ENCODE peak calls at places on chromosomes 16 and 17, in nine cellular contexts. One of them, this sample, is unnamed.

GRCh38 chr17:74325743-74326379 is at the start of gene KIF19:
- DNase-seq in transverse colon: peak
- DNase-seq in lung: peak
- DNase-seq in aorta: peak
- DNase-seq in mucosa of descending colon: no peak
- DNase-seq in AG10803: no peak
- DNase-seq in CD8-positive, alpha-beta T cell: peak
- DNase-seq in fibroblast of lung: peak
- DNase-seq in body of pancreas: peak
- DNase-seq in this sample: no peak

GRCh38 chr17:42459983-42460300 is 1.3 kb downstream of the ATP6V0A1 start:
- DNase-seq in body of pancreas: no peak
- DNase-seq in AG10803: peak
- DNase-seq in aorta: no peak
- DNase-seq in CD8-positive, alpha-beta T cell: no peak
- DNase-seq in transverse colon: no peak
- DNase-seq in lung: no peak
- DNase-seq in mucosa of descending colon: no peak
- DNase-seq in fibroblast of lung: peak
- DNase-seq in this sample: peak

GRCh38 chr16:85563515-85564276 is 49.4 kb upstream of the GSE1 start:
- DNase-seq in body of pancreas: peak
- DNase-seq in CD8-positive, alpha-beta T cell: no peak
- DNase-seq in transverse colon: peak
- DNase-seq in mucosa of descending colon: peak
- DNase-seq in fibroblast of lung: no peak
- DNase-seq in lung: peak
- DNase-seq in AG10803: peak
- DNase-seq in aorta: peak
- DNase-seq in this sample: peak

GRCh38 chr17:50201226-50201854 is at the start of gene COL1A1:
- DNase-seq in aorta: peak
- DNase-seq in lung: peak
- DNase-seq in AG10803: peak
- DNase-seq in CD8-positive, alpha-beta T cell: no peak
- DNase-seq in transverse colon: peak
- DNase-seq in body of pancreas: peak
- DNase-seq in mucosa of descending colon: peak
- DNase-seq in fibroblast of lung: peak
- DNase-seq in this sample: peak

GRCh38 chr17:6327007-6327406 is 107.9 kb downstream of the AIPL1 start:
- DNase-seq in AG10803: no peak
- DNase-seq in transverse colon: no peak
- DNase-seq in CD8-positive, alpha-beta T cell: no peak
- DNase-seq in lung: peak
- DNase-seq in mucosa of descending colon: no peak
- DNase-seq in aorta: no peak
- DNase-seq in body of pancreas: no peak
- DNase-seq in fibroblast of lung: no peak
- DNase-seq in this sample: no peak

GRCh38 chr17:80114758-80115157 is 13.4 kb downstream of the GAA start:
- DNase-seq in AG10803: no peak
- DNase-seq in mucosa of descending colon: no peak
- DNase-seq in CD8-positive, alpha-beta T cell: no peak
- DNase-seq in transverse colon: no peak
- DNase-seq in body of pancreas: no peak
- DNase-seq in aorta: no peak
- DNase-seq in fibroblast of lung: no peak
- DNase-seq in lung: no peak
- DNase-seq in this sample: no peak

GRCh38 chr17:7042507-7043194 is 1.2 kb downstream of the SLC16A11 start:
- DNase-seq in body of pancreas: no peak
- DNase-seq in fibroblast of lung: no peak
- DNase-seq in transverse colon: no peak
- DNase-seq in CD8-positive, alpha-beta T cell: peak
- DNase-seq in mucosa of descending colon: peak
- DNase-seq in AG10803: no peak
- DNase-seq in aorta: no peak
- DNase-seq in lung: no peak
- DNase-seq in this sample: no peak

GRCh38 chr16:49462356-49462988 is 88.9 kb downstream of the C16orf78 start:
- DNase-seq in lung: no peak
- DNase-seq in mucosa of descending colon: no peak
- DNase-seq in AG10803: no peak
- DNase-seq in fibroblast of lung: no peak
- DNase-seq in aorta: no peak
- DNase-seq in CD8-positive, alpha-beta T cell: peak
- DNase-seq in transverse colon: no peak
- DNase-seq in body of pancreas: no peak
- DNase-seq in this sample: no peak

GRCh38 chr17:77873518-77874302 is 84.8 kb upstream of the TNRC6C start:
- DNase-seq in fibroblast of lung: no peak
- DNase-seq in mucosa of descending colon: no peak
- DNase-seq in AG10803: no peak
- DNase-seq in lung: no peak
- DNase-seq in transverse colon: no peak
- DNase-seq in aorta: peak
- DNase-seq in body of pancreas: no peak
- DNase-seq in CD8-positive, alpha-beta T cell: no peak
- DNase-seq in this sample: no peak

GRCh38 chr17:48626470-48627241 is 498 bp upstream of the HOXB9 start:
- DNase-seq in transverse colon: peak
- DNase-seq in mucosa of descending colon: peak
- DNase-seq in AG10803: peak
- DNase-seq in fibroblast of lung: peak
- DNase-seq in CD8-positive, alpha-beta T cell: no peak
- DNase-seq in lung: no peak
- DNase-seq in body of pancreas: no peak
- DNase-seq in aorta: peak
- DNase-seq in this sample: peak

GRCh38 chr16:70701036-70701435 is 15.2 kb upstream of the MTSS2 start:
- DNase-seq in AG10803: no peak
- DNase-seq in transverse colon: no peak
- DNase-seq in lung: no peak
- DNase-seq in CD8-positive, alpha-beta T cell: no peak
- DNase-seq in aorta: no peak
- DNase-seq in fibroblast of lung: no peak
- DNase-seq in body of pancreas: no peak
- DNase-seq in mucosa of descending colon: no peak
- DNase-seq in this sample: no peak

GRCh38 chr16:27383511-27384243 is 18.3 kb upstream of the IL21R start:
- DNase-seq in body of pancreas: no peak
- DNase-seq in aorta: no peak
- DNase-seq in AG10803: no peak
- DNase-seq in mucosa of descending colon: peak
- DNase-seq in fibroblast of lung: no peak
- DNase-seq in lung: no peak
- DNase-seq in CD8-positive, alpha-beta T cell: peak
- DNase-seq in transverse colon: no peak
- DNase-seq in this sample: no peak

GRCh38 chr17:27206447-27206846 is 87.5 kb upstream of the WSB1 start:
- DNase-seq in body of pancreas: no peak
- DNase-seq in lung: no peak
- DNase-seq in mucosa of descending colon: no peak
- DNase-seq in aorta: no peak
- DNase-seq in CD8-positive, alpha-beta T cell: no peak
- DNase-seq in AG10803: no peak
- DNase-seq in fibroblast of lung: no peak
- DNase-seq in transverse colon: peak
- DNase-seq in this sample: peak

GRCh38 chr16:24178496-24178895 is 77.6 kb upstream of the CACNG3 start:
- DNase-seq in mucosa of descending colon: no peak
- DNase-seq in transverse colon: no peak
- DNase-seq in lung: no peak
- DNase-seq in CD8-positive, alpha-beta T cell: no peak
- DNase-seq in AG10803: no peak
- DNase-seq in body of pancreas: no peak
- DNase-seq in aorta: no peak
- DNase-seq in fibroblast of lung: no peak
- DNase-seq in this sample: no peak

GRCh38 chr17:50560185-50560824 is at the start of gene CACNA1G:
- DNase-seq in AG10803: peak
- DNase-seq in aorta: peak
- DNase-seq in transverse colon: peak
- DNase-seq in body of pancreas: peak
- DNase-seq in lung: peak
- DNase-seq in CD8-positive, alpha-beta T cell: peak
- DNase-seq in fibroblast of lung: peak
- DNase-seq in mucosa of descending colon: peak
- DNase-seq in this sample: peak

GRCh38 chr16:89314357-89314756 is 96.9 kb downstream of the ZNF778 start:
- DNase-seq in transverse colon: no peak
- DNase-seq in mucosa of descending colon: no peak
- DNase-seq in aorta: no peak
- DNase-seq in CD8-positive, alpha-beta T cell: peak
- DNase-seq in fibroblast of lung: no peak
- DNase-seq in lung: no peak
- DNase-seq in body of pancreas: no peak
- DNase-seq in AG10803: no peak
- DNase-seq in this sample: no peak

GRCh38 chr17:61459968-61460718 is 7.9 kb downstream of the TBX4 start:
- DNase-seq in body of pancreas: no peak
- DNase-seq in AG10803: no peak
- DNase-seq in mucosa of descending colon: no peak
- DNase-seq in aorta: no peak
- DNase-seq in transverse colon: no peak
- DNase-seq in fibroblast of lung: no peak
- DNase-seq in CD8-positive, alpha-beta T cell: no peak
- DNase-seq in lung: no peak
- DNase-seq in this sample: no peak

GRCh38 chr17:79954281-79955166 is 81.1 kb downstream of the TBC1D16 start:
- DNase-seq in fibroblast of lung: no peak
- DNase-seq in transverse colon: no peak
- DNase-seq in lung: no peak
- DNase-seq in AG10803: no peak
- DNase-seq in aorta: peak
- DNase-seq in body of pancreas: peak
- DNase-seq in mucosa of descending colon: no peak
- DNase-seq in CD8-positive, alpha-beta T cell: no peak
- DNase-seq in this sample: no peak

GRCh38 chr17:78133179-78133951 is 2.8 kb downstream of the TMC8 start:
- DNase-seq in body of pancreas: no peak
- DNase-seq in AG10803: no peak
- DNase-seq in mucosa of descending colon: no peak
- DNase-seq in lung: no peak
- DNase-seq in CD8-positive, alpha-beta T cell: no peak
- DNase-seq in aorta: no peak
- DNase-seq in transverse colon: no peak
- DNase-seq in fibroblast of lung: no peak
- DNase-seq in this sample: no peak

GRCh38 chr17:15263206-15263579 is 1.9 kb downstream of the PMP22 start:
- DNase-seq in body of pancreas: peak
- DNase-seq in AG10803: peak
- DNase-seq in fibroblast of lung: peak
- DNase-seq in transverse colon: peak
- DNase-seq in mucosa of descending colon: peak
- DNase-seq in aorta: peak
- DNase-seq in lung: peak
- DNase-seq in CD8-positive, alpha-beta T cell: no peak
- DNase-seq in this sample: peak

GRCh38 chr16:85037050-85037410 is 9.4 kb downstream of the KIAA0513 start:
- DNase-seq in CD8-positive, alpha-beta T cell: no peak
- DNase-seq in AG10803: peak
- DNase-seq in fibroblast of lung: peak
- DNase-seq in transverse colon: no peak
- DNase-seq in aorta: no peak
- DNase-seq in mucosa of descending colon: no peak
- DNase-seq in body of pancreas: no peak
- DNase-seq in lung: no peak
- DNase-seq in this sample: peak

GRCh38 chr17:46832945-46833839 is 14.7 kb upstream of the WNT3 start:
- DNase-seq in fibroblast of lung: peak
- DNase-seq in body of pancreas: peak
- DNase-seq in lung: no peak
- DNase-seq in aorta: no peak
- DNase-seq in AG10803: peak
- DNase-seq in mucosa of descending colon: no peak
- DNase-seq in transverse colon: no peak
- DNase-seq in CD8-positive, alpha-beta T cell: no peak
- DNase-seq in this sample: peak

GRCh38 chr16:3645108-3645503 is 9.4 kb upstream of the DNASE1 start:
- DNase-seq in CD8-positive, alpha-beta T cell: no peak
- DNase-seq in body of pancreas: no peak
- DNase-seq in mucosa of descending colon: no peak
- DNase-seq in aorta: peak
- DNase-seq in lung: no peak
- DNase-seq in AG10803: no peak
- DNase-seq in fibroblast of lung: no peak
- DNase-seq in transverse colon: no peak
- DNase-seq in this sample: no peak
- H3K4me3 ChIP-seq in CD8-positive, alpha-beta T cell: no peak
- H3K4me3 ChIP-seq in body of pancreas: no peak
- H3K4me3 ChIP-seq in mucosa of descending colon: no peak
- H3K4me3 ChIP-seq in aorta: no peak
- H3K4me3 ChIP-seq in lung: no peak
- H3K4me3 ChIP-seq in AG10803: no peak
- H3K4me3 ChIP-seq in fibroblast of lung: no peak
- H3K4me3 ChIP-seq in transverse colon: no peak
- H3K4me3 ChIP-seq in this sample: no peak

DNA sequence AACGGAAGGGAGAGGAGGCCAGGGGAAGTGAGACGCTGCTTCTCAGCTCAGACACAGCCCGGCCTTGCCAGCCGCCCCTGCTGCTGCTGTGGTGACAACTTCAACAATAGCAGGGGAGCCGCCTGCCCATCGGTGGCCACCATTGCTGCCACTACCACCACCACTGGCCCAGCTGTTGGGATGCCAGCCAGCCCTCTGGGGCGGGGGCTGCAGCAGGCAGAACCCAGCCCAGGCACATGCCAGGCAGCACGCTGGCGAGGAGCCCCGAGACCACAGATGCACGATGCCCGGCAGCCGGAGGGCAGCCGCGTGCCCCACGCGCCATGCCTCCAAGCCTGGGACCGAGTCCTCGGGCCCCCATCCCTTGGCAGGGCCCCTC is 7.3 kb downstream of the DOK4 start:
- DNase-seq in lung: no peak
- DNase-seq in fibroblast of lung: no peak
- DNase-seq in AG10803: no peak
- DNase-seq in mucosa of descending colon: peak
- DNase-seq in CD8-positive, alpha-beta T cell: no peak
- DNase-seq in aorta: peak
- DNase-seq in body of pancreas: no peak
- DNase-seq in transverse colon: no peak
- DNase-seq in this sample: no peak
- H3K4me3 ChIP-seq in lung: peak
- H3K4me3 ChIP-seq in fibroblast of lung: peak
- H3K4me3 ChIP-seq in AG10803: peak
- H3K4me3 ChIP-seq in mucosa of descending colon: no peak
- H3K4me3 ChIP-seq in CD8-positive, alpha-beta T cell: no peak
- H3K4me3 ChIP-seq in aorta: peak
- H3K4me3 ChIP-seq in body of pancreas: no peak
- H3K4me3 ChIP-seq in transverse colon: peak
- H3K4me3 ChIP-seq in this sample: peak

GRCh38 chr17:45048795-45049563 is 2.5 kb downstream of the DCAKD start:
- DNase-seq in mucosa of descending colon: no peak
- DNase-seq in body of pancreas: no peak
- DNase-seq in transverse colon: no peak
- DNase-seq in fibroblast of lung: no peak
- DNase-seq in CD8-positive, alpha-beta T cell: no peak
- DNase-seq in lung: no peak
- DNase-seq in aorta: no peak
- DNase-seq in AG10803: no peak
- DNase-seq in this sample: no peak
- H3K4me3 ChIP-seq in mucosa of descending colon: no peak
- H3K4me3 ChIP-seq in body of pancreas: no peak
- H3K4me3 ChIP-seq in transverse colon: no peak
- H3K4me3 ChIP-seq in fibroblast of lung: no peak
- H3K4me3 ChIP-seq in CD8-positive, alpha-beta T cell: no peak
- H3K4me3 ChIP-seq in lung: no peak
- H3K4me3 ChIP-seq in aorta: no peak
- H3K4me3 ChIP-seq in AG10803: no peak
- H3K4me3 ChIP-seq in this sample: no peak

GRCh38 chr16:83809092-83809491 is 1.3 kb downstream of the HSBP1 start:
- DNase-seq in CD8-positive, alpha-beta T cell: no peak
- DNase-seq in fibroblast of lung: no peak
- DNase-seq in mucosa of descending colon: no peak
- DNase-seq in body of pancreas: no peak
- DNase-seq in lung: no peak
- DNase-seq in aorta: no peak
- DNase-seq in AG10803: no peak
- DNase-seq in transverse colon: no peak
- DNase-seq in this sample: no peak
- H3K4me3 ChIP-seq in CD8-positive, alpha-beta T cell: peak
- H3K4me3 ChIP-seq in fibroblast of lung: peak
- H3K4me3 ChIP-seq in mucosa of descending colon: no peak
- H3K4me3 ChIP-seq in body of pancreas: no peak
- H3K4me3 ChIP-seq in lung: peak
- H3K4me3 ChIP-seq in aorta: no peak
- H3K4me3 ChIP-seq in AG10803: peak
- H3K4me3 ChIP-seq in transverse colon: no peak
- H3K4me3 ChIP-seq in this sample: peak

This sample was measured in fibroblast of mammary gland.